ENCODE peak calls at places on chromosomes 16 and 17, in nine cellular contexts. W is KG1; F is HEK293T; H is MV-4-11; I is Karpas-422; Z is chondrocyte; D is stimulated activated CD8-positive, alpha-beta memory T cell treated with anti-CD3 and anti-CD28 coated beads, Interleukin-4, amount 100 ng/mL, for 24 hours; V is stimulated activated CD4-positive, alpha-beta T cell treated with anti-CD3 and anti-CD28 coated beads, Interleukin-4, amount 100 ng/mL, for 1 hour; M is gastrocnemius medialis. P is an unnamed sample.

GRCh38 chr17:4739122-4740024 is at the start of the genes CXCL16 and ZMYND15:
- DNase-seq in W (no peak), F (peak; percentile 54), H (no peak), I (peak; percentile 79), Z (no peak), D (no peak), V (peak; percentile 47), M (peak; percentile 19), P (peak; percentile 47)

GRCh38 chr16:73210686-73211085 is 162.8 kb upstream of the ZFHX3 start:
- DNase-seq in W (peak; percentile 13), F (no peak), H (no peak), I (no peak), Z (no peak), D (no peak), V (no peak), M (no peak), P (no peak)

GRCh38 chr16:10862432-10862831 is 14.6 kb upstream of the CIITA start:
- DNase-seq in W (no peak), F (no peak), H (peak; percentile 92), I (peak; percentile 38), Z (no peak), D (no peak), V (no peak), M (peak; percentile 36), P (no peak)

GRCh38 chr17:9465216-9465921 is 110.3 kb downstream of the STX8 start:
- DNase-seq in W (no peak), F (no peak), H (no peak), I (no peak), Z (no peak), D (no peak), V (no peak), M (no peak), P (no peak)

GRCh38 chr16:83390759-83391158 is 417.0 kb upstream of the HSBP1 start:
- DNase-seq in W (no peak), F (no peak), H (no peak), I (no peak), Z (no peak), D (no peak), V (no peak), M (no peak), P (no peak)

GRCh38 chr17:48074322-48075054 is 26.3 kb downstream of the NFE2L1 start:
- DNase-seq in W (peak; percentile 42), F (peak; percentile 63), H (peak; percentile 56), I (peak; percentile 86), Z (peak; percentile 32), D (peak; percentile 52), V (peak; percentile 71), M (peak; percentile 79), P (peak; percentile 63)

GRCh38 chr17:75835315-75835987 is 8.8 kb downstream of the UNC13D start:
- DNase-seq in W (no peak), F (no peak), H (no peak), I (no peak), Z (no peak), D (no peak), V (no peak), M (no peak), P (no peak)

GRCh38 chr17:56667925-56668324 is 74.4 kb downstream of the NOG start:
- DNase-seq in W (no peak), F (no peak), H (no peak), I (no peak), Z (no peak), D (no peak), V (no peak), M (no peak), P (no peak)

GRCh38 chr17:3892095-3892998 is 506 bp downstream of the CAMKK1 start:
- DNase-seq in W (peak; percentile 2), F (peak; percentile 32), H (peak; percentile 76), I (peak; percentile 52), Z (no peak), D (peak; percentile 52), V (peak; percentile 62), M (peak; percentile 66), P (peak; percentile 70)

GRCh38 chr17:4488989-4489595 is 9.6 kb upstream of the SPNS2 start:
- DNase-seq in W (no peak), F (no peak), H (no peak), I (no peak), Z (no peak), D (no peak), V (no peak), M (no peak), P (no peak)

GRCh38 chr17:19250421-19251141 is 13.4 kb downstream of the EPN2 start:
- DNase-seq in W (no peak), F (no peak), H (no peak), I (no peak), Z (no peak), D (no peak), V (no peak), M (peak; percentile 44), P (no peak)

GRCh38 chr16:23668873-23669272 is 9.8 kb upstream of the PLK1 start:
- DNase-seq in W (no peak), F (no peak), H (no peak), I (no peak), Z (no peak), D (no peak), V (no peak), M (no peak), P (no peak)

GRCh38 chr16:85316321-85316919 is 204.1 kb upstream of the CIBAR2 start:
- DNase-seq in W (peak; percentile 22), F (peak; percentile 87), H (peak; percentile 56), I (peak; percentile 79), Z (no peak), D (no peak), V (peak; percentile 48), M (peak; percentile 56), P (peak; percentile 8)

GRCh38 chr17:2054740-2055493 is at the start of gene HIC1:
- DNase-seq in W (peak; percentile 35), F (peak; percentile 84), H (peak; percentile 41), I (peak; percentile 91), Z (no peak), D (peak; percentile 68), V (peak; percentile 82), M (peak; percentile 63), P (peak; percentile 49)

GRCh38 chr17:78133179-78133951 is 2.8 kb downstream of the TMC8 start:
- DNase-seq in W (no peak), F (no peak), H (no peak), I (no peak), Z (peak; percentile 78), D (no peak), V (no peak), M (no peak), P (no peak)

GRCh38 chr17:83192161-83192788 is 112.9 kb downstream of the METRNL start:
- DNase-seq in W (no peak), F (no peak), H (no peak), I (no peak), Z (peak; percentile 59), D (no peak), V (no peak), M (peak; percentile 77), P (no peak)

GRCh38 chr16:89122322-89122831 is 28.7 kb downstream of the ACSF3 start:
- DNase-seq in W (no peak), F (no peak), H (no peak), I (peak; percentile 42), Z (peak; percentile 75), D (no peak), V (peak; percentile 60), M (no peak), P (peak; percentile 30)

GRCh38 chr17:7704601-7705268 is at the start of gene EFNB3:
- DNase-seq in W (no peak), F (peak; percentile 75), H (no peak), I (no peak), Z (no peak), D (no peak), V (peak; percentile 21), M (no peak), P (no peak)

GRCh38 chr17:1907818-1908698 is 78.3 kb downstream of the RPA1 start:
- DNase-seq in W (no peak), F (no peak), H (no peak), I (peak; percentile 67), Z (no peak), D (no peak), V (peak; percentile 30), M (no peak), P (no peak)

GRCh38 chr16:68643227-68643626 is 1.9 kb upstream of the CDH3 start:
- DNase-seq in W (no peak), F (no peak), H (no peak), I (no peak), Z (no peak), D (no peak), V (no peak), M (no peak), P (no peak)

GRCh38 chr16:401468-402348 is at the start of gene DECR2:
- DNase-seq in W (peak; percentile 89), F (peak; percentile 97), H (peak; percentile 79), I (peak; percentile 96), Z (peak; percentile 96), D (peak; percentile 99), V (peak; percentile 100), M (peak; percentile 93), P (peak; percentile 98)

GRCh38 chr16:66165879-66166278 is 200.6 kb upstream of the CDH5 start:
- DNase-seq in W (no peak), F (no peak), H (no peak), I (no peak), Z (no peak), D (no peak), V (no peak), M (no peak), P (no peak)

GRCh38 chr17:64025732-64026294 is 5.4 kb upstream of the ICAM2 start:
- DNase-seq in W (peak; percentile 93), F (peak; percentile 93), H (peak; percentile 79), I (peak; percentile 95), Z (no peak), D (peak; percentile 80), V (peak; percentile 85), M (peak; percentile 72), P (peak; percentile 87)

GRCh38 chr16:10839271-10839661 is 20.7 kb upstream of the TVP23A start:
- DNase-seq in W (no peak), F (no peak), H (no peak), I (no peak), Z (no peak), D (no peak), V (no peak), M (no peak), P (no peak)